ENCODE peak calls at places on chromosomes 5 and 9, in five cellular contexts. One of them, this sample, is unnamed.

GRCh38 chr5:32030686-32031478 is 143.2 kb downstream of the GOLPH3 start:
- DNase-seq in lower leg skin: no peak
- DNase-seq in brain microvascular endothelial cell: no peak
- DNase-seq in coronary artery: no peak
- DNase-seq in choroid plexus epithelial cell: peak
- DNase-seq in this sample: no peak

GRCh38 chr5:59596586-59597348 is 296.8 kb downstream of the PDE4D start:
- DNase-seq in lower leg skin: no peak
- DNase-seq in brain microvascular endothelial cell: no peak
- DNase-seq in coronary artery: no peak
- DNase-seq in choroid plexus epithelial cell: peak
- DNase-seq in this sample: peak

GRCh38 chr5:79318935-79319614 is 83.1 kb downstream of the JMY start:
- DNase-seq in lower leg skin: no peak
- DNase-seq in brain microvascular endothelial cell: peak
- DNase-seq in coronary artery: no peak
- DNase-seq in choroid plexus epithelial cell: peak
- DNase-seq in this sample: peak

GRCh38 chr5:66959668-66960067 is 236.9 kb downstream of the CD180 start:
- DNase-seq in lower leg skin: no peak
- DNase-seq in brain microvascular endothelial cell: peak
- DNase-seq in coronary artery: no peak
- DNase-seq in choroid plexus epithelial cell: peak
- DNase-seq in this sample: no peak

GRCh38 chr9:106874657-106875056 is 11.7 kb downstream of the ZNF462 start:
- DNase-seq in lower leg skin: no peak
- DNase-seq in brain microvascular endothelial cell: no peak
- DNase-seq in coronary artery: no peak
- DNase-seq in choroid plexus epithelial cell: no peak
- DNase-seq in this sample: no peak

GRCh38 chr9:6793203-6793602 is 35.4 kb downstream of the KDM4C start:
- DNase-seq in lower leg skin: no peak
- DNase-seq in brain microvascular endothelial cell: no peak
- DNase-seq in coronary artery: no peak
- DNase-seq in choroid plexus epithelial cell: no peak
- DNase-seq in this sample: no peak

GRCh38 chr5:111083323-111083722 is 8.8 kb upstream of the WDR36 start:
- DNase-seq in lower leg skin: no peak
- DNase-seq in brain microvascular endothelial cell: no peak
- DNase-seq in coronary artery: no peak
- DNase-seq in choroid plexus epithelial cell: no peak
- DNase-seq in this sample: no peak

GRCh38 chr5:171543486-171543885 is 124.0 kb downstream of the FGF18 start:
- DNase-seq in lower leg skin: no peak
- DNase-seq in brain microvascular endothelial cell: no peak
- DNase-seq in coronary artery: no peak
- DNase-seq in choroid plexus epithelial cell: no peak
- DNase-seq in this sample: no peak

GRCh38 chr9:78958887-78959286 is 612.9 kb upstream of the TLE4 start:
- DNase-seq in lower leg skin: no peak
- DNase-seq in brain microvascular endothelial cell: no peak
- DNase-seq in coronary artery: no peak
- DNase-seq in choroid plexus epithelial cell: peak
- DNase-seq in this sample: peak

GRCh38 chr9:38294561-38294960 is 97.9 kb upstream of the ALDH1B1 start:
- DNase-seq in lower leg skin: no peak
- DNase-seq in brain microvascular endothelial cell: no peak
- DNase-seq in coronary artery: peak
- DNase-seq in choroid plexus epithelial cell: no peak
- DNase-seq in this sample: no peak

GRCh38 chr5:134124289-134125194 is 10.1 kb downstream of the TCF7 start:
- DNase-seq in lower leg skin: no peak
- DNase-seq in brain microvascular endothelial cell: no peak
- DNase-seq in coronary artery: no peak
- DNase-seq in choroid plexus epithelial cell: no peak
- DNase-seq in this sample: peak

GRCh38 chr5:122999947-123000563 is 36.5 kb downstream of the PPIC start:
- DNase-seq in lower leg skin: peak
- DNase-seq in brain microvascular endothelial cell: peak
- DNase-seq in coronary artery: no peak
- DNase-seq in choroid plexus epithelial cell: peak
- DNase-seq in this sample: peak

GRCh38 chr9:77756449-77756848 is 108.3 kb upstream of the GNA14 start:
- DNase-seq in lower leg skin: no peak
- DNase-seq in brain microvascular endothelial cell: no peak
- DNase-seq in coronary artery: no peak
- DNase-seq in choroid plexus epithelial cell: no peak
- DNase-seq in this sample: no peak

GRCh38 chr5:10301842-10302610 is 5.7 kb downstream of the CMBL start:
- DNase-seq in lower leg skin: no peak
- DNase-seq in brain microvascular endothelial cell: no peak
- DNase-seq in coronary artery: peak
- DNase-seq in choroid plexus epithelial cell: no peak
- DNase-seq in this sample: no peak

GRCh38 chr9:127754761-127755557 is 19.9 kb upstream of the TOR2A start:
- DNase-seq in lower leg skin: no peak
- DNase-seq in brain microvascular endothelial cell: no peak
- DNase-seq in coronary artery: no peak
- DNase-seq in choroid plexus epithelial cell: no peak
- DNase-seq in this sample: no peak

GRCh38 chr9:84296146-84296843 is 44.3 kb downstream of the SLC28A3 start:
- DNase-seq in lower leg skin: no peak
- DNase-seq in brain microvascular endothelial cell: peak
- DNase-seq in coronary artery: no peak
- DNase-seq in choroid plexus epithelial cell: peak
- DNase-seq in this sample: peak

GRCh38 chr9:112890106-112891081 is at the start of gene SLC46A2:
- DNase-seq in lower leg skin: no peak
- DNase-seq in brain microvascular endothelial cell: no peak
- DNase-seq in coronary artery: peak
- DNase-seq in choroid plexus epithelial cell: no peak
- DNase-seq in this sample: no peak

GRCh38 chr5:178069909-178070308 is 43.4 kb upstream of the N4BP3 start:
- DNase-seq in lower leg skin: no peak
- DNase-seq in brain microvascular endothelial cell: peak
- DNase-seq in coronary artery: no peak
- DNase-seq in choroid plexus epithelial cell: peak
- DNase-seq in this sample: peak

GRCh38 chr5:53027913-53028312 is 38.8 kb downstream of the ITGA2 start:
- DNase-seq in lower leg skin: no peak
- DNase-seq in brain microvascular endothelial cell: peak
- DNase-seq in coronary artery: no peak
- DNase-seq in choroid plexus epithelial cell: peak
- DNase-seq in this sample: no peak

DNA sequence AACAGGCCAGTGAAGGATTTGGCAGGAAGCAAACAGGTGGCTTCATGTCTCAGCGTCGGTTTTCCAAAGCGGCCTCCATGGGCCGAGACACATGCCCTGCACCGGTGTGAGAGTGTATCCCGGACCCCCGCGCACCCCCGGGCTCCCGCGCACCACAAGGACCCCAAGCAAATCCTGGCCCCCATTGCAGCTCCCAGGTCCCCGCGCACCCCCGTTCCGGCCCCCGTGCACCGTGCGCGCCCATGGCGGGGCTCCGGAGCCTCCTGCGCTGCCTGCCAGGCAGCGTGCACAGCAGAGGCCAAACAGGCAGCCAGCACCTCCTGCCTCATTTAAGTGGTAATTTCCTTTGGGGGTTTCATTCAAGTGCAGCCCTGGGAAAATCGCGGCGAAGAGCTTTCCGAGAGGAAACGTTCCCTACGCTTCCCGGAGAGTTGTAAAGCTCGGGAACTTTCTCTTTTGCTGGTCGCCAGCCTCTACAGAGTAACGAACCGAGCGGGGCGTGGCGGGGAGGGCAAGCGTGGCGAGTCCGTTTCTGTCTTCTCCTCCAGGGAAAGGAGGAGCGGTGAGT is 145.5 kb upstream of the SLC24A2 start:
- DNase-seq in lower leg skin: no peak
- DNase-seq in brain microvascular endothelial cell: peak
- DNase-seq in coronary artery: no peak
- DNase-seq in choroid plexus epithelial cell: peak
- DNase-seq in this sample: no peak
- H3K4me3 ChIP-seq in lower leg skin: peak
- H3K4me3 ChIP-seq in brain microvascular endothelial cell: peak
- H3K4me3 ChIP-seq in coronary artery: peak
- H3K4me3 ChIP-seq in choroid plexus epithelial cell: peak
- H3K4me3 ChIP-seq in this sample: no peak

GRCh38 chr9:124840300-124840833 is 12.9 kb upstream of the WDR38 start:
- DNase-seq in lower leg skin: no peak
- DNase-seq in brain microvascular endothelial cell: no peak
- DNase-seq in coronary artery: no peak
- DNase-seq in choroid plexus epithelial cell: no peak
- DNase-seq in this sample: no peak

GRCh38 chr9:124843635-124844034 is 9.6 kb upstream of the WDR38 start:
- DNase-seq in lower leg skin: no peak
- DNase-seq in brain microvascular endothelial cell: peak
- DNase-seq in coronary artery: no peak
- DNase-seq in choroid plexus epithelial cell: peak
- DNase-seq in this sample: no peak

GRCh38 chr9:124844291-124844690 is 9.0 kb upstream of the WDR38 start:
- DNase-seq in lower leg skin: no peak
- DNase-seq in brain microvascular endothelial cell: no peak
- DNase-seq in coronary artery: no peak
- DNase-seq in choroid plexus epithelial cell: no peak
- DNase-seq in this sample: no peak

GRCh38 chr9:124841422-124841821 is 11.8 kb upstream of the WDR38 start:
- DNase-seq in lower leg skin: no peak
- DNase-seq in brain microvascular endothelial cell: no peak
- DNase-seq in coronary artery: no peak
- DNase-seq in choroid plexus epithelial cell: no peak
- DNase-seq in this sample: no peak

GRCh38 chr9:124839612-124840299 is 13.5 kb upstream of the WDR38 start:
- DNase-seq in lower leg skin: no peak
- DNase-seq in brain microvascular endothelial cell: no peak
- DNase-seq in coronary artery: no peak
- DNase-seq in choroid plexus epithelial cell: peak
- DNase-seq in this sample: no peak
- TF ChIP-seq CTCF in lower leg skin: no peak
- TF ChIP-seq CTCF in brain microvascular endothelial cell: peak
- TF ChIP-seq CTCF in coronary artery: no peak
- TF ChIP-seq CTCF in choroid plexus epithelial cell: peak
- TF ChIP-seq CTCF in this sample: peak

DNA sequence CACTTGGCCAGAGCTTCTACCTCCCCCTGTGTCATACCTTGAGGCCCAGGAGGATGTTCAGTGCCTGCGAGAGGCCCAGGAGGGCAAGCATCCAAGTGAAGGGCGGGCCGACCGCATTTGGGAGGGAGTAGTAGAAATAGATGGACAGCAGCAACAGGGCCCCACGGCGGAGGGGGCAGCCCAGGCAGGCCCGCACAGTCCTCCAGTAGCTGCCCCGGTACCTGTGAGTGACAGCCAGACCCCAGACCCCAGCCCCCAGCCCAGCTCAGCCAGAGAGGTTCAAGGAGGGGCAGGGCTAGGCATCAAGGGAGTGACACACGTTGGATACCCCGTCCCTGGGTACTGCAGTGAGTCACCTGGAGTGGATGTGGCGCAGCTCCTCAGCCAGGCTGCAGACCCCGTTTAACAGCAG is 1.4 kb downstream of the STING1 start:
- DNase-seq in lower leg skin: no peak
- DNase-seq in brain microvascular endothelial cell: no peak
- DNase-seq in coronary artery: peak
- DNase-seq in choroid plexus epithelial cell: no peak
- DNase-seq in this sample: peak
- H3K4me3 ChIP-seq in lower leg skin: peak
- H3K4me3 ChIP-seq in brain microvascular endothelial cell: peak
- H3K4me3 ChIP-seq in coronary artery: peak
- H3K4me3 ChIP-seq in choroid plexus epithelial cell: peak
- H3K4me3 ChIP-seq in this sample: peak

GRCh38 chr9:136264803-136265405 is 19.3 kb upstream of the QSOX2 start:
- DNase-seq in lower leg skin: no peak
- DNase-seq in brain microvascular endothelial cell: no peak
- DNase-seq in coronary artery: no peak
- DNase-seq in choroid plexus epithelial cell: no peak
- DNase-seq in this sample: no peak

GRCh38 chr9:136262671-136263178 is 17.1 kb upstream of the QSOX2 start:
- DNase-seq in lower leg skin: no peak
- DNase-seq in brain microvascular endothelial cell: no peak
- DNase-seq in coronary artery: no peak
- DNase-seq in choroid plexus epithelial cell: no peak
- DNase-seq in this sample: no peak

GRCh38 chr9:136265561-136266355 is 20.1 kb upstream of the QSOX2 start:
- DNase-seq in lower leg skin: no peak
- DNase-seq in brain microvascular endothelial cell: no peak
- DNase-seq in coronary artery: no peak
- DNase-seq in choroid plexus epithelial cell: no peak
- DNase-seq in this sample: no peak

GRCh38 chr9:136261686-136262430 is 16.2 kb upstream of the QSOX2 start:
- DNase-seq in lower leg skin: no peak
- DNase-seq in brain microvascular endothelial cell: no peak
- DNase-seq in coronary artery: no peak
- DNase-seq in choroid plexus epithelial cell: no peak
- DNase-seq in this sample: no peak

DNA sequence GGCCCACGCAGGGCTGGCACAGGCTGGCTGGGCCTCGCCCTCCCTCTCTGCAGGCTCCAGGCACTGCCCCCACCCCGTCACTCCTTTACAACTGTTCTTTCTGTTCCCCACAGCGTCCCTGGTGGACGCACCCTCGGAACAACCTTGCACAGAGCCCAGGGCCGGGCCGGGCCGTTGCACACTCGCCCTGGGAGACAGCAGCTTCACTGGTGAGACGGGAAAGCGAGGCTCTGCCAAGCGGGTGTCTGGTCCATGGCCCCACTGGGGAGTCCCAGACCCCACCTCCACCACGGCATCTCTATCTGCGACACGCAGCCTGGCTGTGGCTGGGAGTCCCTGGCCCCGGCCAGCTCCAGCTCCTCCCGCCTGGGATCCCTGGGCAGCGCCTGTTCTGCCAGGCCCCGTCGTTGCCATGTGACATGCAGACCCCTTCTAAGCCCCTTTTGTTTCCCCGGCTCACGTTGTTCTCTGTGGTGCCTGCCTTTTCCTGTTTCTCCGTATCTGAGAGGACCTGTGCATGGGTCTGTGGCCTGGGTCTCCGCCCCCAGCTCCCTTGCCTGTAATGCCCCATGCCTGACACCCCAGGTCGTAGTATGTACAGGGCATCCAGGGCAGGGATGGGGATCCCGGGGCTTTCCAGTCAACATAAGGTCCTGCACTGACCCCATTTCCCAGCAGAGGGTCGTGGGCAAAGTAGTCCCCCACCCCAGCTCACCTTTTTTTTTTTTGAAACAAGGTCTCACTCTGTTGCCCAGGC is 18.6 kb upstream of the QSOX2 start:
- DNase-seq in lower leg skin: no peak
- DNase-seq in brain microvascular endothelial cell: no peak
- DNase-seq in coronary artery: no peak
- DNase-seq in choroid plexus epithelial cell: no peak
- DNase-seq in this sample: no peak
- TF ChIP-seq CTCF in lower leg skin: no peak
- TF ChIP-seq CTCF in brain microvascular endothelial cell: peak
- TF ChIP-seq CTCF in coronary artery: no peak
- TF ChIP-seq CTCF in choroid plexus epithelial cell: peak
- TF ChIP-seq CTCF in this sample: no peak

GRCh38 chr9:122609810-122610209 is 4.7 kb upstream of the OR1Q1 start:
- DNase-seq in lower leg skin: no peak
- DNase-seq in brain microvascular endothelial cell: no peak
- DNase-seq in coronary artery: no peak
- DNase-seq in choroid plexus epithelial cell: no peak
- DNase-seq in this sample: no peak
- H3K4me3 ChIP-seq in lower leg skin: no peak
- H3K4me3 ChIP-seq in brain microvascular endothelial cell: no peak
- H3K4me3 ChIP-seq in coronary artery: no peak
- H3K4me3 ChIP-seq in choroid plexus epithelial cell: no peak
- H3K4me3 ChIP-seq in this sample: no peak

This sample was measured in NB4.